ENCODE peak calls at places on chromosome 1, in four cellular contexts. V, W, O and Z are unnamed samples.

GRCh38 chr1:26820784-26821269 is 5.7 kb upstream of the ZDHHC18 start:
- DNase-seq in V (peak; percentile 84), W (no peak), O (no peak), Z (no peak)

GRCh38 chr1:2795926-2796325 is 5.6 kb downstream of the TTC34 start:
- DNase-seq in V (no peak), W (no peak), O (no peak), Z (no peak)

GRCh38 chr1:64246294-64246917 is 43.0 kb downstream of the UBE2U start:
- DNase-seq in V (peak; percentile 13), W (no peak), O (peak; percentile 56), Z (no peak)

GRCh38 chr1:156356875-156357534 is 12.0 kb upstream of the RHBG start:
- DNase-seq in V (peak; percentile 70), W (no peak), O (peak; percentile 59), Z (peak; percentile 57)

GRCh38 chr1:112532074-112532473 is 23.3 kb downstream of the WNT2B start:
- DNase-seq in V (no peak), W (no peak), O (no peak), Z (no peak)

GRCh38 chr1:47013239-47013638 is 10.2 kb upstream of the CYP4X1 start:
- DNase-seq in V (no peak), W (no peak), O (no peak), Z (no peak)

GRCh38 chr1:201648066-201648910 is 109.4 kb downstream of the NAV1 start:
- DNase-seq in V (no peak), W (peak; percentile 32), O (peak; percentile 86), Z (no peak)

GRCh38 chr1:225450491-225451191 is 22.8 kb upstream of the LBR start:
- DNase-seq in V (no peak), W (no peak), O (no peak), Z (no peak)

GRCh38 chr1:45802343-45803298 is 791 bp upstream of the MAST2 start:
- DNase-seq in V (peak; percentile 62), W (no peak), O (peak; percentile 96), Z (peak; percentile 74)

GRCh38 chr1:207904377-207904902 is 6.5 kb downstream of the CD34 start:
- DNase-seq in V (no peak), W (no peak), O (no peak), Z (no peak)

GRCh38 chr1:7293702-7294630 is 477.1 kb upstream of the VAMP3 start:
- DNase-seq in V (no peak), W (no peak), O (no peak), Z (peak; percentile 21)